ENCODE peak calls at places on chromosomes 16 and 17, in ten cellular contexts. One of them, this sample, is unnamed.

GRCh38 chr17:12485361-12485911 is 180.3 kb upstream of the MYOCD start:
- DNase-seq in body of pancreas: no peak
- DNase-seq in GM23338: peak
- DNase-seq in lower lobe of right lung: no peak
- DNase-seq in bronchial epithelial cell: peak
- DNase-seq in GM12878: no peak
- DNase-seq in lower leg skin: no peak
- DNase-seq in adrenal gland: no peak
- DNase-seq in CD8-positive, alpha-beta T cell: no peak
- DNase-seq in breast epithelium: no peak
- DNase-seq in this sample: no peak

GRCh38 chr17:80229011-80229410 is 8.8 kb downstream of the SLC26A11 start:
- DNase-seq in CD8-positive, alpha-beta T cell: no peak
- DNase-seq in breast epithelium: no peak
- DNase-seq in GM23338: no peak
- DNase-seq in bronchial epithelial cell: peak
- DNase-seq in lower lobe of right lung: peak
- DNase-seq in lower leg skin: no peak
- DNase-seq in adrenal gland: no peak
- DNase-seq in GM12878: no peak
- DNase-seq in body of pancreas: no peak
- DNase-seq in this sample: no peak

GRCh38 chr17:7133424-7133823 is 18.8 kb upstream of the ASGR2 start:
- DNase-seq in body of pancreas: no peak
- DNase-seq in GM23338: peak
- DNase-seq in breast epithelium: no peak
- DNase-seq in GM12878: peak
- DNase-seq in adrenal gland: peak
- DNase-seq in bronchial epithelial cell: no peak
- DNase-seq in lower leg skin: no peak
- DNase-seq in CD8-positive, alpha-beta T cell: no peak
- DNase-seq in lower lobe of right lung: peak
- DNase-seq in this sample: peak

GRCh38 chr17:69828087-69828486 is 246.9 kb upstream of the KCNJ16 start:
- DNase-seq in lower leg skin: peak
- DNase-seq in GM12878: no peak
- DNase-seq in bronchial epithelial cell: no peak
- DNase-seq in adrenal gland: peak
- DNase-seq in GM23338: no peak
- DNase-seq in CD8-positive, alpha-beta T cell: no peak
- DNase-seq in body of pancreas: peak
- DNase-seq in breast epithelium: no peak
- DNase-seq in lower lobe of right lung: no peak
- DNase-seq in this sample: no peak

GRCh38 chr17:156094-156621 is 18.8 kb downstream of the SCGB1C2 start:
- DNase-seq in breast epithelium: no peak
- DNase-seq in lower leg skin: no peak
- DNase-seq in GM23338: no peak
- DNase-seq in bronchial epithelial cell: no peak
- DNase-seq in CD8-positive, alpha-beta T cell: no peak
- DNase-seq in adrenal gland: peak
- DNase-seq in lower lobe of right lung: peak
- DNase-seq in GM12878: no peak
- DNase-seq in body of pancreas: no peak
- DNase-seq in this sample: no peak

GRCh38 chr16:27660507-27660906 is 110.6 kb downstream of the KATNIP start:
- DNase-seq in GM12878: no peak
- DNase-seq in GM23338: no peak
- DNase-seq in bronchial epithelial cell: no peak
- DNase-seq in adrenal gland: no peak
- DNase-seq in body of pancreas: no peak
- DNase-seq in lower lobe of right lung: no peak
- DNase-seq in CD8-positive, alpha-beta T cell: no peak
- DNase-seq in lower leg skin: no peak
- DNase-seq in breast epithelium: no peak
- DNase-seq in this sample: no peak

GRCh38 chr17:4208228-4208627 is 55.6 kb downstream of the ANKFY1 start:
- DNase-seq in lower leg skin: no peak
- DNase-seq in GM12878: no peak
- DNase-seq in adrenal gland: no peak
- DNase-seq in body of pancreas: no peak
- DNase-seq in lower lobe of right lung: no peak
- DNase-seq in bronchial epithelial cell: no peak
- DNase-seq in GM23338: no peak
- DNase-seq in breast epithelium: no peak
- DNase-seq in CD8-positive, alpha-beta T cell: no peak
- DNase-seq in this sample: no peak

GRCh38 chr16:6484931-6485330 is 847.7 kb upstream of the RBFOX1 start:
- DNase-seq in lower lobe of right lung: no peak
- DNase-seq in lower leg skin: no peak
- DNase-seq in adrenal gland: no peak
- DNase-seq in bronchial epithelial cell: peak
- DNase-seq in body of pancreas: no peak
- DNase-seq in GM23338: no peak
- DNase-seq in GM12878: no peak
- DNase-seq in CD8-positive, alpha-beta T cell: no peak
- DNase-seq in breast epithelium: no peak
- DNase-seq in this sample: no peak

GRCh38 chr16:80028581-80029380 is 428.2 kb upstream of the MAF start:
- DNase-seq in bronchial epithelial cell: no peak
- DNase-seq in GM23338: no peak
- DNase-seq in CD8-positive, alpha-beta T cell: no peak
- DNase-seq in GM12878: no peak
- DNase-seq in lower leg skin: no peak
- DNase-seq in breast epithelium: no peak
- DNase-seq in adrenal gland: no peak
- DNase-seq in lower lobe of right lung: no peak
- DNase-seq in body of pancreas: no peak
- DNase-seq in this sample: no peak

GRCh38 chr16:80024443-80024842 is 423.9 kb upstream of the MAF start:
- DNase-seq in lower leg skin: no peak
- DNase-seq in lower lobe of right lung: no peak
- DNase-seq in adrenal gland: no peak
- DNase-seq in breast epithelium: no peak
- DNase-seq in CD8-positive, alpha-beta T cell: no peak
- DNase-seq in bronchial epithelial cell: no peak
- DNase-seq in GM12878: no peak
- DNase-seq in GM23338: no peak
- DNase-seq in body of pancreas: no peak
- DNase-seq in this sample: no peak

GRCh38 chr16:80029706-80030481 is 429.4 kb upstream of the MAF start:
- DNase-seq in lower leg skin: peak
- DNase-seq in bronchial epithelial cell: peak
- DNase-seq in GM12878: no peak
- DNase-seq in CD8-positive, alpha-beta T cell: no peak
- DNase-seq in GM23338: no peak
- DNase-seq in lower lobe of right lung: no peak
- DNase-seq in body of pancreas: no peak
- DNase-seq in adrenal gland: no peak
- DNase-seq in breast epithelium: no peak
- DNase-seq in this sample: no peak

GRCh38 chr16:80029381-80029630 is 428.8 kb upstream of the MAF start:
- DNase-seq in GM12878: no peak
- DNase-seq in CD8-positive, alpha-beta T cell: no peak
- DNase-seq in breast epithelium: no peak
- DNase-seq in GM23338: no peak
- DNase-seq in adrenal gland: no peak
- DNase-seq in lower lobe of right lung: no peak
- DNase-seq in lower leg skin: no peak
- DNase-seq in bronchial epithelial cell: no peak
- DNase-seq in body of pancreas: no peak
- DNase-seq in this sample: no peak

GRCh38 chr16:80027007-80027965 is 426.7 kb upstream of the MAF start:
- DNase-seq in GM12878: peak
- DNase-seq in lower leg skin: peak
- DNase-seq in lower lobe of right lung: peak
- DNase-seq in body of pancreas: peak
- DNase-seq in GM23338: peak
- DNase-seq in bronchial epithelial cell: peak
- DNase-seq in adrenal gland: peak
- DNase-seq in CD8-positive, alpha-beta T cell: no peak
- DNase-seq in breast epithelium: peak
- DNase-seq in this sample: peak
- H3K4me3 ChIP-seq in GM12878: no peak
- H3K4me3 ChIP-seq in lower leg skin: no peak
- H3K4me3 ChIP-seq in lower lobe of right lung: no peak
- H3K4me3 ChIP-seq in body of pancreas: no peak
- H3K4me3 ChIP-seq in GM23338: no peak
- H3K4me3 ChIP-seq in bronchial epithelial cell: peak
- H3K4me3 ChIP-seq in adrenal gland: no peak
- H3K4me3 ChIP-seq in CD8-positive, alpha-beta T cell: no peak
- H3K4me3 ChIP-seq in breast epithelium: no peak
- H3K4me3 ChIP-seq in this sample: no peak

GRCh38 chr16:5073279-5073629 is 1.6 kb downstream of the ALG1 start:
- DNase-seq in body of pancreas: no peak
- DNase-seq in GM12878: no peak
- DNase-seq in lower leg skin: no peak
- DNase-seq in CD8-positive, alpha-beta T cell: no peak
- DNase-seq in GM23338: no peak
- DNase-seq in lower lobe of right lung: no peak
- DNase-seq in adrenal gland: no peak
- DNase-seq in breast epithelium: no peak
- DNase-seq in bronchial epithelial cell: peak
- DNase-seq in this sample: no peak

GRCh38 chr16:5077304-5077703 is 5.7 kb downstream of the ALG1 start:
- DNase-seq in lower leg skin: no peak
- DNase-seq in GM12878: no peak
- DNase-seq in breast epithelium: no peak
- DNase-seq in adrenal gland: no peak
- DNase-seq in CD8-positive, alpha-beta T cell: no peak
- DNase-seq in lower lobe of right lung: no peak
- DNase-seq in bronchial epithelial cell: no peak
- DNase-seq in GM23338: no peak
- DNase-seq in body of pancreas: no peak
- DNase-seq in this sample: no peak

GRCh38 chr16:5075637-5076036 is 4.0 kb downstream of the ALG1 start:
- DNase-seq in CD8-positive, alpha-beta T cell: no peak
- DNase-seq in GM23338: peak
- DNase-seq in GM12878: no peak
- DNase-seq in body of pancreas: no peak
- DNase-seq in lower leg skin: no peak
- DNase-seq in lower lobe of right lung: no peak
- DNase-seq in bronchial epithelial cell: no peak
- DNase-seq in breast epithelium: no peak
- DNase-seq in adrenal gland: no peak
- DNase-seq in this sample: no peak

DNA sequence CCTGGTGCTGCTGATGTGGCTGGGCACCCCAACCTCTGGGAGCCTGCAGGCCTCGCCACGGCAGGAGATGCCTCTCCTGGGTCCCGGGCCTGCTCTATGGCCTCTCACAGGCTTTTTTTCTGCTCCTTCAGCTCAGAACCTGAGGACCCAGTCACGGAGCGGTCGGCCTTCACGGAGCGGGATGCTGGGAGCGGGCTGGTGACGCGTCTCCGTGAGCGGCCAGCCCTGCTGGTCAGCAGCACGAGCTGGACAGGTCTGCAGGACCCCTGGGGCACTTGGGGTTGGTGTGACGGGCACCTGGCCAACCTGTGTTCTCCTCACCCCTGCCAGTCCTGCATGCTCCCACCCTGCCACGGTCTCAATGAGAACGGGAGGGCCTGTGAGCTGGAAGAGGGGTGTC is 7.0 kb downstream of the ALG1 start:
- DNase-seq in adrenal gland: no peak
- DNase-seq in breast epithelium: no peak
- DNase-seq in bronchial epithelial cell: no peak
- DNase-seq in CD8-positive, alpha-beta T cell: no peak
- DNase-seq in lower lobe of right lung: no peak
- DNase-seq in GM23338: no peak
- DNase-seq in GM12878: no peak
- DNase-seq in body of pancreas: no peak
- DNase-seq in lower leg skin: no peak
- DNase-seq in this sample: no peak
- TF ChIP-seq CTCF in adrenal gland: no peak
- TF ChIP-seq CTCF in breast epithelium: no peak
- TF ChIP-seq CTCF in bronchial epithelial cell: no peak
- TF ChIP-seq CTCF in CD8-positive, alpha-beta T cell: no peak
- TF ChIP-seq CTCF in lower lobe of right lung: no peak
- TF ChIP-seq CTCF in GM23338: no peak
- TF ChIP-seq CTCF in GM12878: no peak
- TF ChIP-seq CTCF in body of pancreas: no peak
- TF ChIP-seq CTCF in lower leg skin: no peak
- TF ChIP-seq CTCF in this sample: no peak

GRCh38 chr17:64331366-64331765 is 59.3 kb downstream of the PECAM1 start:
- DNase-seq in breast epithelium: no peak
- DNase-seq in GM23338: no peak
- DNase-seq in GM12878: no peak
- DNase-seq in lower leg skin: no peak
- DNase-seq in bronchial epithelial cell: no peak
- DNase-seq in body of pancreas: no peak
- DNase-seq in lower lobe of right lung: peak
- DNase-seq in CD8-positive, alpha-beta T cell: no peak
- DNase-seq in adrenal gland: no peak
- DNase-seq in this sample: no peak
- H3K4me3 ChIP-seq in breast epithelium: no peak
- H3K4me3 ChIP-seq in GM23338: no peak
- H3K4me3 ChIP-seq in GM12878: no peak
- H3K4me3 ChIP-seq in lower leg skin: no peak
- H3K4me3 ChIP-seq in bronchial epithelial cell: no peak
- H3K4me3 ChIP-seq in body of pancreas: no peak
- H3K4me3 ChIP-seq in lower lobe of right lung: no peak
- H3K4me3 ChIP-seq in CD8-positive, alpha-beta T cell: no peak
- H3K4me3 ChIP-seq in adrenal gland: no peak
- H3K4me3 ChIP-seq in this sample: no peak

GRCh38 chr16:68313116-68313515 is 2.3 kb downstream of the PRMT7 start:
- DNase-seq in body of pancreas: no peak
- DNase-seq in GM23338: no peak
- DNase-seq in adrenal gland: no peak
- DNase-seq in bronchial epithelial cell: no peak
- DNase-seq in breast epithelium: no peak
- DNase-seq in GM12878: no peak
- DNase-seq in lower leg skin: no peak
- DNase-seq in CD8-positive, alpha-beta T cell: no peak
- DNase-seq in lower lobe of right lung: no peak
- DNase-seq in this sample: no peak

GRCh38 chr16:68306633-68307032 is 4.1 kb downstream of the SLC7A6OS start:
- DNase-seq in lower leg skin: no peak
- DNase-seq in GM23338: no peak
- DNase-seq in bronchial epithelial cell: no peak
- DNase-seq in GM12878: no peak
- DNase-seq in lower lobe of right lung: no peak
- DNase-seq in CD8-positive, alpha-beta T cell: no peak
- DNase-seq in breast epithelium: no peak
- DNase-seq in body of pancreas: no peak
- DNase-seq in adrenal gland: no peak
- DNase-seq in this sample: no peak

GRCh38 chr16:68311316-68311620 is 449 bp downstream of the PRMT7 start:
- DNase-seq in lower lobe of right lung: no peak
- DNase-seq in GM23338: peak
- DNase-seq in body of pancreas: no peak
- DNase-seq in bronchial epithelial cell: no peak
- DNase-seq in breast epithelium: no peak
- DNase-seq in CD8-positive, alpha-beta T cell: no peak
- DNase-seq in lower leg skin: no peak
- DNase-seq in adrenal gland: no peak
- DNase-seq in GM12878: no peak
- DNase-seq in this sample: no peak

GRCh38 chr16:68309798-68310197 is 948 bp downstream of the SLC7A6OS start:
- DNase-seq in body of pancreas: no peak
- DNase-seq in GM23338: no peak
- DNase-seq in bronchial epithelial cell: no peak
- DNase-seq in adrenal gland: no peak
- DNase-seq in lower lobe of right lung: no peak
- DNase-seq in CD8-positive, alpha-beta T cell: no peak
- DNase-seq in GM12878: no peak
- DNase-seq in breast epithelium: no peak
- DNase-seq in lower leg skin: no peak
- DNase-seq in this sample: no peak

GRCh38 chr16:68310441-68311315 is at the start of the genes PRMT7 and SLC7A6OS:
- DNase-seq in lower leg skin: peak
- DNase-seq in bronchial epithelial cell: peak
- DNase-seq in GM12878: peak
- DNase-seq in CD8-positive, alpha-beta T cell: peak
- DNase-seq in GM23338: peak
- DNase-seq in lower lobe of right lung: peak
- DNase-seq in body of pancreas: peak
- DNase-seq in breast epithelium: peak
- DNase-seq in adrenal gland: peak
- DNase-seq in this sample: peak
- TF ChIP-seq CTCF in lower leg skin: no peak
- TF ChIP-seq CTCF in bronchial epithelial cell: peak
- TF ChIP-seq CTCF in GM12878: no peak
- TF ChIP-seq CTCF in CD8-positive, alpha-beta T cell: peak
- TF ChIP-seq CTCF in GM23338: no peak
- TF ChIP-seq CTCF in lower lobe of right lung: peak
- TF ChIP-seq CTCF in body of pancreas: no peak
- TF ChIP-seq CTCF in breast epithelium: no peak
- TF ChIP-seq CTCF in adrenal gland: peak
- TF ChIP-seq CTCF in this sample: peak